ENCODE peak calls at places on chromosomes 13 and 19, in eight cellular contexts. H, Z, W, X, C, G, U and O are unnamed samples.

GRCh38 chr19:3420909-3421619 is 54.7 kb downstream of the NFIC start:
- DNase-seq in H (no peak), Z (no peak), W (no peak), X (no peak), C (no peak), G (no peak), U (no peak), O (no peak)

GRCh38 chr19:13143135-13143534 is 7.0 kb downstream of the STX10 start:
- DNase-seq in H (no peak), Z (no peak), W (no peak), X (no peak), C (no peak), G (peak; percentile 82), U (no peak), O (no peak)

GRCh38 chr19:39515551-39516191 is 732 bp downstream of the SELENOV start:
- DNase-seq in H (no peak), Z (no peak), W (no peak), X (no peak), C (no peak), G (no peak), U (peak; percentile 91), O (no peak)

GRCh38 chr13:67235265-67235664 is 5.1 kb upstream of the PCDH9 start:
- DNase-seq in H (no peak), Z (no peak), W (no peak), X (no peak), C (no peak), G (no peak), U (no peak), O (no peak)

GRCh38 chr19:10800488-10800887 is 35.5 kb downstream of the TMED1 start:
- DNase-seq in H (no peak), Z (no peak), W (no peak), X (peak; percentile 54), C (no peak), G (peak; percentile 16), U (no peak), O (no peak)

GRCh38 chr19:32581704-32582164 is 744 bp downstream of the PDCD5 start:
- DNase-seq in H (no peak), Z (no peak), W (no peak), X (peak; percentile 27), C (no peak), G (peak; percentile 66), U (peak; percentile 71), O (peak; percentile 7)

GRCh38 chr13:111361873-111362648 is 41.6 kb downstream of the TEX29 start:
- DNase-seq in H (no peak), Z (no peak), W (peak; percentile 46), X (no peak), C (no peak), G (no peak), U (no peak), O (no peak)

GRCh38 chr13:91031508-91031907 is 316.0 kb upstream of the MIR17HG start:
- DNase-seq in H (no peak), Z (no peak), W (no peak), X (no peak), C (no peak), G (no peak), U (peak; percentile 51), O (no peak)

GRCh38 chr13:103036268-103036667 is 29.9 kb downstream of the SLC10A2 start:
- DNase-seq in H (no peak), Z (no peak), W (no peak), X (no peak), C (no peak), G (no peak), U (no peak), O (no peak)

GRCh38 chr19:19110410-19111137 is 27.7 kb downstream of the TMEM161A start:
- DNase-seq in H (peak; percentile 44), Z (no peak), W (no peak), X (no peak), C (no peak), G (no peak), U (peak; percentile 83), O (no peak)
- TF ChIP-seq CTCF in H (peak; percentile 17), Z (no peak), W (peak; percentile 53), X (peak; percentile 55), C (peak; percentile 27), G (no peak), U (peak; percentile 76), O (peak; percentile 15)

DNA sequence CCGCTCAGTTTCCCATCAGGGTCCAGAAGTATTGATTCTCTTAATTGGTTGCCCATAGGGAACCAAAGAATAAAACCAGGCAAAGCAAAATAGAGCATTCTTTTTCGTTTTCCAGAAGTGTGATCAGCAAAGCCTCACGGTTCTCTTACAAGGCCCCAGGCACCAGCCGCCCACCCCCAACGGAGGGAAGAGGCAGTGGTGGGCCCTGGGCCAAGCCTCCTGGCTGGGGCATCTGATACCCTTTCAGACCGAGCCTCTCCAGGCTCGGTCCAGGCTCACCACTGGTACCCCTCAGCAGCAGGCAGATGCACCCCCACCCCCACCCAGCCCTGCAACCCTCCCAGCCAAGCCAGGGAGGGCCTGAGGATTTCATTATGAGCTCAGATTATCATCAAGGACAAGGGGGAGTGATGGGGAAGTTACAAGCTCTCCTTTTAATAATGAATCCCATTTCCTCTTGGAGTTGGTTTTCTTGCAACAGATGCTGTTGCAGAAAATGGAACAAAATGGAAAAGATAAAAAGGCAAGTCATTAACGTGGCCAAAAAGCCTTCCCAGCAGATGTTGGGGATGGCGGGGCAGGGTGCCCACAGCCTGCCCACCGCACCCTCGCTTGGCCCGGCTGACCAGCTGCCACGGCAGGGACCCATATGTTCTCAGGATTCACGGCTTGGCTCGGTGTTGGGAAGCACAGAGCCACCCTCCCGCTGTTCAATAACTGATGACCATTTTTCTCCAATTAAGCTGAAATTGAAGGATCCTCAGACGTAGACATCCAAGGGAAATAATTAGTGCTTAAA is 45.9 kb upstream of the KCTD15 start:
- DNase-seq in H (no peak), Z (no peak), W (no peak), X (no peak), C (no peak), G (no peak), U (no peak), O (no peak)
- H3K27me3 ChIP-seq in H (no peaks in the 10 kb centered on the region), Z (peaks cover 31% of the 10 kb centered on the region), W (no peaks in the 10 kb centered on the region), X (peaks cover 83% of the 10 kb centered on the region), C (no peaks in the 10 kb centered on the region), G (no peaks in the 10 kb centered on the region), U (no peaks in the 10 kb centered on the region), O (no peaks in the 10 kb centered on the region)

GRCh38 chr13:30705672-30706071 is 29.7 kb upstream of the ALOX5AP start:
- DNase-seq in H (no peak), Z (no peak), W (no peak), X (no peak), C (no peak), G (no peak), U (peak; percentile 62), O (no peak)

GRCh38 chr13:30704596-30704995 is 30.7 kb upstream of the ALOX5AP start:
- DNase-seq in H (no peak), Z (no peak), W (no peak), X (no peak), C (no peak), G (no peak), U (no peak), O (no peak)

GRCh38 chr13:30698488-30699005 is 36.8 kb upstream of the ALOX5AP start:
- DNase-seq in H (no peak), Z (no peak), W (no peak), X (no peak), C (no peak), G (no peak), U (peak; percentile 25), O (no peak)

GRCh38 chr13:30700364-30700763 is 35.0 kb upstream of the ALOX5AP start:
- DNase-seq in H (no peak), Z (no peak), W (no peak), X (no peak), C (no peak), G (no peak), U (no peak), O (no peak)

GRCh38 chr13:30702006-30702405 is 33.3 kb upstream of the ALOX5AP start:
- DNase-seq in H (no peak), Z (no peak), W (no peak), X (no peak), C (no peak), G (no peak), U (peak; percentile 49), O (no peak)
- H3K4me3 ChIP-seq in H (no peak overlapping the region), Z (no peak overlapping the region), W (no peak overlapping the region), X (no peak overlapping the region), C (no peak overlapping the region), G (no peak overlapping the region), U (no peak overlapping the region), O (no peak overlapping the region)

GRCh38 chr13:79503473-79504017 is 22.6 kb downstream of the NDFIP2 start:
- DNase-seq in H (no peak), Z (no peak), W (no peak), X (no peak), C (no peak), G (no peak), U (no peak), O (no peak)
- TF ChIP-seq CTCF in H (no peak), Z (no peak), W (no peak), X (no peak), C (no peak), G (no peak), U (peak; percentile 2), O (no peak)

GRCh38 chr19:46495789-46496099 is at the start of gene PNMA8B:
- DNase-seq in H (no peak), Z (no peak), W (peak; percentile 83), X (peak; percentile 63), C (no peak), G (peak; percentile 27), U (peak; percentile 97), O (no peak)
- H3K27me3 ChIP-seq in H (peaks cover 3% of the 10 kb centered on the region), Z (no peaks in the 10 kb centered on the region), W (peaks cover 33% of the 10 kb centered on the region), X (peaks cover 50% of the 10 kb centered on the region), C (peaks cover 23% of the 10 kb centered on the region), G (peaks cover 42% of the 10 kb centered on the region), U (peaks cover 38% of the 10 kb centered on the region), O (peaks cover 23% of the 10 kb centered on the region)

GRCh38 chr13:50842711-50843255 is 709 bp downstream of the DLEU7 start:
- DNase-seq in H (no peak), Z (no peak), W (peak; percentile 73), X (no peak), C (no peak), G (no peak), U (peak; percentile 46), O (no peak)
- H3K4me3 ChIP-seq in H (no peak overlapping the region), Z (no peak overlapping the region), W (peak overlapping the region; percentile 39), X (peak overlapping the region; percentile 60), C (no peak overlapping the region), G (no peak overlapping the region), U (no peak overlapping the region), O (peak overlapping the region; percentile 23)

DNA sequence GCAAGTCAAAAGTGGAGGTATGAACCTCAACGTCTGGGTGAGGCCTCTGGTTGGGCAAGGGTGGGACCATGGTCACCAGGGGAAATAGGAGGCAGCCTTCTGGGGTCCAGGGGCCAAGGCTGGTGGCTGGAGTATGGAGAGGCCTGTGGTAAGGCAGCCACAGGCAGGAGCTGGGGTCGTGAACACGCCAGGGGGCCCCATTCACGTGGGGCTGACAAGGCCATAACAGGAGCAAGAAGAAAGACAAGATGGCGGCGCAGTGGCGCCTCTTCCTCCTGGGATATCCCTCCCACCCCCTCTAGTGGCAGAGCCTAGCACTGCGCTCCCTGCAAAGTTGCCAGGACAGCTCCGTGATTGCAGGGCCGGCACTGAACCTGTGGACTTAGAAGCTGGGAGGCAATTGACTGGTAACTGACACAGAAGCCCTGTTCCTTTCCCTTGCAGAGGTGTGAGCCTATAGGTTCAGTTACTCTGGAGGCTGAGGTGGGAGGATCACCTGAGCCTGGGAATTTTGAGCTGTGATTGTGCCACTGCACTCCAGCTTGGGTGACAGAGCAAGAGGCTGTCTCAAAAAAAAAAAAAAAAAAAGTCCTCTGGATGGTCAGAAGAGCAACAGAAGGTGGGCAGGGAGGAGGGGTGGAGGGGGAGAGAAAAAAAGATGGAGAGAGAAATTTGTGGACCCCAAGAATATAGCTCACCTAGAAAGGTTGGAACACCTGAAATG is 19.7 kb upstream of the EDDM13 start:
- DNase-seq in H (peak; percentile 27), Z (peak; percentile 70), W (peak; percentile 92), X (peak; percentile 69), C (no peak), G (peak; percentile 65), U (peak; percentile 99), O (peak; percentile 21)
- TF ChIP-seq CTCF in H (peak; percentile 88), Z (peak; percentile 99), W (peak; percentile 86), X (peak; percentile 85), C (peak; percentile 86), G (peak; percentile 74), U (peak; percentile 96), O (peak; percentile 96)